ENCODE peak calls at places on chromosomes 6 and 20, in eight cellular contexts. One of them, this sample, is unnamed.

GRCh38 chr6:75550544-75551167 is 51.0 kb upstream of the SENP6 start:
- DNase-seq in effector memory CD8-positive, alpha-beta T cell: no peak
- DNase-seq in stimulated activated naive CD4-positive, alpha-beta T cell: no peak
- DNase-seq in adrenal gland: no peak
- DNase-seq in CD4-positive, CD25-positive, alpha-beta regulatory T cell: no peak
- DNase-seq in EH: no peak
- DNase-seq in fibroblast of lung: peak
- DNase-seq in omental fat pad: no peak
- DNase-seq in this sample: no peak

GRCh38 chr20:62590301-62591121 is 51.8 kb upstream of the SLCO4A1 start:
- DNase-seq in effector memory CD8-positive, alpha-beta T cell: no peak
- DNase-seq in stimulated activated naive CD4-positive, alpha-beta T cell: no peak
- DNase-seq in adrenal gland: peak
- DNase-seq in CD4-positive, CD25-positive, alpha-beta regulatory T cell: no peak
- DNase-seq in EH: peak
- DNase-seq in fibroblast of lung: peak
- DNase-seq in omental fat pad: peak
- DNase-seq in this sample: no peak

GRCh38 chr6:97195117-97195516 is 87.9 kb downstream of the MMS22L start:
- DNase-seq in effector memory CD8-positive, alpha-beta T cell: no peak
- DNase-seq in stimulated activated naive CD4-positive, alpha-beta T cell: no peak
- DNase-seq in adrenal gland: no peak
- DNase-seq in CD4-positive, CD25-positive, alpha-beta regulatory T cell: no peak
- DNase-seq in EH: peak
- DNase-seq in fibroblast of lung: peak
- DNase-seq in omental fat pad: no peak
- DNase-seq in this sample: peak

GRCh38 chr6:106026748-106027147 is 59.4 kb upstream of the PRDM1 start:
- DNase-seq in effector memory CD8-positive, alpha-beta T cell: no peak
- DNase-seq in stimulated activated naive CD4-positive, alpha-beta T cell: no peak
- DNase-seq in adrenal gland: no peak
- DNase-seq in CD4-positive, CD25-positive, alpha-beta regulatory T cell: no peak
- DNase-seq in EH: peak
- DNase-seq in fibroblast of lung: peak
- DNase-seq in omental fat pad: no peak
- DNase-seq in this sample: no peak

GRCh38 chr20:43667341-43668132 is 623 bp downstream of the MYBL2 start:
- DNase-seq in effector memory CD8-positive, alpha-beta T cell: no peak
- DNase-seq in stimulated activated naive CD4-positive, alpha-beta T cell: no peak
- DNase-seq in adrenal gland: no peak
- DNase-seq in CD4-positive, CD25-positive, alpha-beta regulatory T cell: no peak
- DNase-seq in EH: peak
- DNase-seq in fibroblast of lung: peak
- DNase-seq in omental fat pad: no peak
- DNase-seq in this sample: no peak

GRCh38 chr6:155549928-155550327 is 94.3 kb upstream of the NOX3 start:
- DNase-seq in effector memory CD8-positive, alpha-beta T cell: no peak
- DNase-seq in stimulated activated naive CD4-positive, alpha-beta T cell: no peak
- DNase-seq in adrenal gland: no peak
- DNase-seq in CD4-positive, CD25-positive, alpha-beta regulatory T cell: no peak
- DNase-seq in EH: no peak
- DNase-seq in fibroblast of lung: no peak
- DNase-seq in omental fat pad: no peak
- DNase-seq in this sample: no peak

GRCh38 chr6:48701572-48701971 is 590.6 kb upstream of the PTCHD4 start:
- DNase-seq in effector memory CD8-positive, alpha-beta T cell: no peak
- DNase-seq in stimulated activated naive CD4-positive, alpha-beta T cell: no peak
- DNase-seq in adrenal gland: no peak
- DNase-seq in CD4-positive, CD25-positive, alpha-beta regulatory T cell: no peak
- DNase-seq in EH: no peak
- DNase-seq in fibroblast of lung: no peak
- DNase-seq in omental fat pad: no peak
- DNase-seq in this sample: no peak

GRCh38 chr6:36633915-36634314 is 39.8 kb downstream of the SRSF3 start:
- DNase-seq in effector memory CD8-positive, alpha-beta T cell: no peak
- DNase-seq in stimulated activated naive CD4-positive, alpha-beta T cell: no peak
- DNase-seq in adrenal gland: peak
- DNase-seq in CD4-positive, CD25-positive, alpha-beta regulatory T cell: no peak
- DNase-seq in EH: peak
- DNase-seq in fibroblast of lung: peak
- DNase-seq in omental fat pad: no peak
- DNase-seq in this sample: peak

GRCh38 chr20:49132995-49133451 is 55.1 kb downstream of the STAU1 start:
- DNase-seq in effector memory CD8-positive, alpha-beta T cell: peak
- DNase-seq in stimulated activated naive CD4-positive, alpha-beta T cell: no peak
- DNase-seq in adrenal gland: no peak
- DNase-seq in CD4-positive, CD25-positive, alpha-beta regulatory T cell: peak
- DNase-seq in EH: peak
- DNase-seq in fibroblast of lung: peak
- DNase-seq in omental fat pad: no peak
- DNase-seq in this sample: peak

GRCh38 chr20:61251529-61252393 is at the start of gene CDH4:
- DNase-seq in effector memory CD8-positive, alpha-beta T cell: no peak
- DNase-seq in stimulated activated naive CD4-positive, alpha-beta T cell: no peak
- DNase-seq in adrenal gland: no peak
- DNase-seq in CD4-positive, CD25-positive, alpha-beta regulatory T cell: no peak
- DNase-seq in EH: peak
- DNase-seq in fibroblast of lung: peak
- DNase-seq in omental fat pad: no peak
- DNase-seq in this sample: no peak

GRCh38 chr6:44216677-44217331 is at the start of gene MYMX:
- DNase-seq in effector memory CD8-positive, alpha-beta T cell: no peak
- DNase-seq in stimulated activated naive CD4-positive, alpha-beta T cell: no peak
- DNase-seq in adrenal gland: no peak
- DNase-seq in CD4-positive, CD25-positive, alpha-beta regulatory T cell: no peak
- DNase-seq in EH: no peak
- DNase-seq in fibroblast of lung: no peak
- DNase-seq in omental fat pad: no peak
- DNase-seq in this sample: no peak

GRCh38 chr6:151239603-151240035 is at the start of gene AKAP12:
- DNase-seq in effector memory CD8-positive, alpha-beta T cell: no peak
- DNase-seq in stimulated activated naive CD4-positive, alpha-beta T cell: no peak
- DNase-seq in adrenal gland: peak
- DNase-seq in CD4-positive, CD25-positive, alpha-beta regulatory T cell: no peak
- DNase-seq in EH: peak
- DNase-seq in fibroblast of lung: peak
- DNase-seq in omental fat pad: no peak
- DNase-seq in this sample: no peak

GRCh38 chr20:44187054-44187762 is at the start of gene JPH2:
- DNase-seq in effector memory CD8-positive, alpha-beta T cell: no peak
- DNase-seq in stimulated activated naive CD4-positive, alpha-beta T cell: no peak
- DNase-seq in adrenal gland: peak
- DNase-seq in CD4-positive, CD25-positive, alpha-beta regulatory T cell: no peak
- DNase-seq in EH: peak
- DNase-seq in fibroblast of lung: peak
- DNase-seq in omental fat pad: no peak
- DNase-seq in this sample: no peak

GRCh38 chr20:49110767-49111694 is 64.9 kb downstream of the CSE1L start:
- DNase-seq in effector memory CD8-positive, alpha-beta T cell: no peak
- DNase-seq in stimulated activated naive CD4-positive, alpha-beta T cell: no peak
- DNase-seq in adrenal gland: no peak
- DNase-seq in CD4-positive, CD25-positive, alpha-beta regulatory T cell: no peak
- DNase-seq in EH: no peak
- DNase-seq in fibroblast of lung: no peak
- DNase-seq in omental fat pad: no peak
- DNase-seq in this sample: no peak

GRCh38 chr20:21522479-21523397 is 8.9 kb upstream of the NKX2-2 start:
- DNase-seq in effector memory CD8-positive, alpha-beta T cell: no peak
- DNase-seq in stimulated activated naive CD4-positive, alpha-beta T cell: no peak
- DNase-seq in adrenal gland: no peak
- DNase-seq in CD4-positive, CD25-positive, alpha-beta regulatory T cell: no peak
- DNase-seq in EH: no peak
- DNase-seq in fibroblast of lung: no peak
- DNase-seq in omental fat pad: no peak
- DNase-seq in this sample: no peak

GRCh38 chr20:39822667-39823066 is 860.5 kb downstream of the DHX35 start:
- DNase-seq in effector memory CD8-positive, alpha-beta T cell: no peak
- DNase-seq in stimulated activated naive CD4-positive, alpha-beta T cell: no peak
- DNase-seq in adrenal gland: no peak
- DNase-seq in CD4-positive, CD25-positive, alpha-beta regulatory T cell: no peak
- DNase-seq in EH: peak
- DNase-seq in fibroblast of lung: peak
- DNase-seq in omental fat pad: no peak
- DNase-seq in this sample: no peak

GRCh38 chr20:469746-470490 is 7.6 kb upstream of the TBC1D20 start:
- DNase-seq in effector memory CD8-positive, alpha-beta T cell: no peak
- DNase-seq in stimulated activated naive CD4-positive, alpha-beta T cell: no peak
- DNase-seq in adrenal gland: no peak
- DNase-seq in CD4-positive, CD25-positive, alpha-beta regulatory T cell: no peak
- DNase-seq in EH: no peak
- DNase-seq in fibroblast of lung: no peak
- DNase-seq in omental fat pad: no peak
- DNase-seq in this sample: no peak

GRCh38 chr20:38426006-38426405 is 9.1 kb downstream of the SNHG17 start:
- DNase-seq in effector memory CD8-positive, alpha-beta T cell: no peak
- DNase-seq in stimulated activated naive CD4-positive, alpha-beta T cell: no peak
- DNase-seq in adrenal gland: peak
- DNase-seq in CD4-positive, CD25-positive, alpha-beta regulatory T cell: no peak
- DNase-seq in EH: peak
- DNase-seq in fibroblast of lung: peak
- DNase-seq in omental fat pad: no peak
- DNase-seq in this sample: no peak

GRCh38 chr6:14120556-14120955 is 3.0 kb downstream of the CD83 start:
- DNase-seq in effector memory CD8-positive, alpha-beta T cell: no peak
- DNase-seq in stimulated activated naive CD4-positive, alpha-beta T cell: no peak
- DNase-seq in adrenal gland: no peak
- DNase-seq in CD4-positive, CD25-positive, alpha-beta regulatory T cell: no peak
- DNase-seq in EH: no peak
- DNase-seq in fibroblast of lung: no peak
- DNase-seq in omental fat pad: no peak
- DNase-seq in this sample: no peak

GRCh38 chr6:168623736-168624135 is 182.8 kb downstream of the SMOC2 start:
- DNase-seq in effector memory CD8-positive, alpha-beta T cell: no peak
- DNase-seq in stimulated activated naive CD4-positive, alpha-beta T cell: no peak
- DNase-seq in adrenal gland: no peak
- DNase-seq in CD4-positive, CD25-positive, alpha-beta regulatory T cell: no peak
- DNase-seq in EH: no peak
- DNase-seq in fibroblast of lung: no peak
- DNase-seq in omental fat pad: no peak
- DNase-seq in this sample: no peak